ENCODE peak calls at places on chromosome 4, in ten cellular contexts. C is HCT116, B is heart right ventricle, R is endothelial cell, F is hypothalamus, K is hippocampal formation, Y is AG08396, T is upper lobe of right lung, M is nucleus accumbens, H is non-pigmented ciliary epithelial cell. U is an unnamed sample.

GRCh38 chr4:36394352-36394903 is 113.0 kb downstream of the DTHD1 start:
- DNase-seq in H (no peak), T (no peak), M (no peak), Y (no peak), F (no peak), K (no peak), B (no peak), C (peak; percentile 60), R (no peak), U (no peak)

GRCh38 chr4:56696056-56696455 is 15.0 kb upstream of the HOPX start:
- DNase-seq in C (no peak), F (no peak), K (no peak), H (no peak), Y (no peak), M (no peak), T (no peak), B (no peak), R (no peak), U (no peak)

GRCh38 chr4:93671093-93671492 is 157.5 kb upstream of the ATOH1 start:
- DNase-seq in H (no peak), T (no peak), K (no peak), F (no peak), C (no peak), R (no peak), B (no peak), M (no peak), Y (no peak), U (no peak)

GRCh38 chr4:158884280-158884679 is 115.5 kb downstream of the FNIP2 start:
- DNase-seq in T (no peak), H (no peak), K (no peak), C (no peak), M (no peak), F (no peak), Y (no peak), B (no peak), R (no peak), U (no peak)

GRCh38 chr4:147122697-147123472 is 177.2 kb upstream of the TTC29 start:
- DNase-seq in R (no peak), M (no peak), H (no peak), B (no peak), F (no peak), K (no peak), Y (peak; percentile 12), C (no peak), T (no peak), U (no peak)

GRCh38 chr4:107035711-107036601 is at the start of gene DKK2:
- DNase-seq in R (peak; percentile 29), H (no peak), Y (peak; percentile 18), F (no peak), C (no peak), K (no peak), M (no peak), B (no peak), T (peak; percentile 60), U (peak; percentile 21)

GRCh38 chr4:3340703-3341088 is 47.9 kb downstream of the RGS12 start:
- DNase-seq in C (no peak), H (no peak), R (no peak), T (peak; percentile 93), Y (no peak), B (no peak), M (no peak), K (no peak), F (no peak), U (no peak)

GRCh38 chr4:167100120-167100519 is 134.2 kb downstream of the SPOCK3 start:
- DNase-seq in Y (no peak), C (no peak), B (no peak), H (peak; percentile 24), R (no peak), K (peak; percentile 85), F (peak; percentile 0), M (peak; percentile 5), T (no peak), U (peak; percentile 68)

GRCh38 chr4:73868206-73869129 is 725 bp upstream of the CXCL1 start:
- DNase-seq in K (no peak), H (no peak), M (no peak), F (no peak), C (no peak), R (no peak), Y (no peak), T (no peak), B (no peak), U (no peak)

GRCh38 chr4:84751707-84752106 is 168.8 kb downstream of the CDS1 start:
- DNase-seq in M (no peak), K (no peak), R (no peak), C (no peak), Y (no peak), T (no peak), F (no peak), B (no peak), H (no peak), U (no peak)

GRCh38 chr4:36138221-36138620 is 106.1 kb downstream of the ARAP2 start:
- DNase-seq in B (no peak), F (no peak), Y (no peak), T (no peak), R (no peak), C (no peak), H (peak; percentile 49), M (no peak), K (no peak), U (no peak)

U was measured in NCI-H1105 treated with DMSO at 0.1 percent for 48 hours.